ENCODE peak calls at places on chromosomes 6 and 20, in eight cellular contexts. One of them, this sample, is unnamed.

GRCh38 chr6:77467038-77467437 is 3.7 kb upstream of the HTR1B start:
- DNase-seq in heart left ventricle: no peak
- DNase-seq in RWPE2: no peak
- DNase-seq in mammary epithelial cell: peak
- DNase-seq in DND-41: no peak
- DNase-seq in PC-9: no peak
- DNase-seq in brain microvascular endothelial cell: no peak
- DNase-seq in gastrocnemius medialis: no peak
- DNase-seq in this sample: no peak

GRCh38 chr6:13671742-13672141 is 39.9 kb downstream of the RANBP9 start:
- DNase-seq in mammary epithelial cell: no peak
- DNase-seq in brain microvascular endothelial cell: no peak
- DNase-seq in PC-9: no peak
- DNase-seq in RWPE2: no peak
- DNase-seq in gastrocnemius medialis: no peak
- DNase-seq in heart left ventricle: no peak
- DNase-seq in DND-41: no peak
- DNase-seq in this sample: no peak

GRCh38 chr20:9286501-9286900 is 217.6 kb downstream of the PLCB4 start:
- DNase-seq in gastrocnemius medialis: no peak
- DNase-seq in PC-9: no peak
- DNase-seq in RWPE2: no peak
- DNase-seq in mammary epithelial cell: no peak
- DNase-seq in heart left ventricle: no peak
- DNase-seq in DND-41: no peak
- DNase-seq in brain microvascular endothelial cell: peak
- DNase-seq in this sample: no peak

GRCh38 chr6:39903656-39904055 is 30.6 kb downstream of the MOCS1 start:
- DNase-seq in PC-9: no peak
- DNase-seq in brain microvascular endothelial cell: no peak
- DNase-seq in RWPE2: no peak
- DNase-seq in gastrocnemius medialis: no peak
- DNase-seq in DND-41: no peak
- DNase-seq in heart left ventricle: no peak
- DNase-seq in mammary epithelial cell: no peak
- DNase-seq in this sample: no peak

GRCh38 chr20:17822039-17822438 is 122.3 kb downstream of the BANF2 start:
- DNase-seq in PC-9: peak
- DNase-seq in DND-41: no peak
- DNase-seq in heart left ventricle: no peak
- DNase-seq in mammary epithelial cell: no peak
- DNase-seq in RWPE2: no peak
- DNase-seq in brain microvascular endothelial cell: peak
- DNase-seq in gastrocnemius medialis: no peak
- DNase-seq in this sample: no peak

GRCh38 chr6:17045581-17046322 is 56.1 kb upstream of the STMND1 start:
- DNase-seq in brain microvascular endothelial cell: peak
- DNase-seq in RWPE2: no peak
- DNase-seq in DND-41: no peak
- DNase-seq in mammary epithelial cell: no peak
- DNase-seq in gastrocnemius medialis: no peak
- DNase-seq in PC-9: no peak
- DNase-seq in heart left ventricle: no peak
- DNase-seq in this sample: no peak

GRCh38 chr6:81480139-81480538 is 272.3 kb downstream of the TENT5A start:
- DNase-seq in PC-9: peak
- DNase-seq in RWPE2: no peak
- DNase-seq in mammary epithelial cell: no peak
- DNase-seq in DND-41: no peak
- DNase-seq in gastrocnemius medialis: no peak
- DNase-seq in brain microvascular endothelial cell: peak
- DNase-seq in heart left ventricle: no peak
- DNase-seq in this sample: no peak

GRCh38 chr6:52183131-52183530 is 3.0 kb upstream of the IL17A start:
- DNase-seq in heart left ventricle: no peak
- DNase-seq in gastrocnemius medialis: no peak
- DNase-seq in DND-41: no peak
- DNase-seq in PC-9: no peak
- DNase-seq in mammary epithelial cell: no peak
- DNase-seq in RWPE2: no peak
- DNase-seq in brain microvascular endothelial cell: no peak
- DNase-seq in this sample: no peak

GRCh38 chr6:81241717-81242116 is 510.8 kb downstream of the TENT5A start:
- DNase-seq in gastrocnemius medialis: no peak
- DNase-seq in brain microvascular endothelial cell: no peak
- DNase-seq in heart left ventricle: no peak
- DNase-seq in RWPE2: no peak
- DNase-seq in mammary epithelial cell: peak
- DNase-seq in DND-41: no peak
- DNase-seq in PC-9: no peak
- DNase-seq in this sample: no peak

GRCh38 chr6:74834967-74835366 is 370.9 kb downstream of the COL12A1 start:
- DNase-seq in brain microvascular endothelial cell: no peak
- DNase-seq in gastrocnemius medialis: no peak
- DNase-seq in mammary epithelial cell: no peak
- DNase-seq in DND-41: no peak
- DNase-seq in RWPE2: no peak
- DNase-seq in heart left ventricle: no peak
- DNase-seq in PC-9: no peak
- DNase-seq in this sample: no peak

GRCh38 chr20:10619427-10619826 is 54.4 kb downstream of the JAG1 start:
- DNase-seq in gastrocnemius medialis: no peak
- DNase-seq in mammary epithelial cell: peak
- DNase-seq in heart left ventricle: no peak
- DNase-seq in PC-9: peak
- DNase-seq in brain microvascular endothelial cell: peak
- DNase-seq in RWPE2: no peak
- DNase-seq in DND-41: no peak
- DNase-seq in this sample: no peak

GRCh38 chr20:43925215-43925614 is 10.6 kb downstream of the TOX2 start:
- DNase-seq in gastrocnemius medialis: no peak
- DNase-seq in brain microvascular endothelial cell: no peak
- DNase-seq in PC-9: no peak
- DNase-seq in heart left ventricle: no peak
- DNase-seq in RWPE2: peak
- DNase-seq in mammary epithelial cell: no peak
- DNase-seq in DND-41: no peak
- DNase-seq in this sample: no peak

GRCh38 chr6:71038966-71039365 is 82.1 kb upstream of the B3GAT2 start:
- DNase-seq in heart left ventricle: no peak
- DNase-seq in PC-9: no peak
- DNase-seq in gastrocnemius medialis: no peak
- DNase-seq in DND-41: no peak
- DNase-seq in mammary epithelial cell: no peak
- DNase-seq in RWPE2: no peak
- DNase-seq in brain microvascular endothelial cell: no peak
- DNase-seq in this sample: no peak

GRCh38 chr20:38692436-38693411 is 31.6 kb upstream of the SLC32A1 start:
- DNase-seq in brain microvascular endothelial cell: peak
- DNase-seq in gastrocnemius medialis: no peak
- DNase-seq in DND-41: peak
- DNase-seq in mammary epithelial cell: peak
- DNase-seq in RWPE2: peak
- DNase-seq in PC-9: peak
- DNase-seq in heart left ventricle: peak
- DNase-seq in this sample: no peak

GRCh38 chr6:155194399-155194798 is 69.4 kb upstream of the CLDN20 start:
- DNase-seq in RWPE2: no peak
- DNase-seq in gastrocnemius medialis: no peak
- DNase-seq in DND-41: no peak
- DNase-seq in PC-9: peak
- DNase-seq in mammary epithelial cell: no peak
- DNase-seq in heart left ventricle: no peak
- DNase-seq in brain microvascular endothelial cell: no peak
- DNase-seq in this sample: no peak

GRCh38 chr20:21225215-21225947 is 77.8 kb upstream of the XRN2 start:
- DNase-seq in PC-9: no peak
- DNase-seq in gastrocnemius medialis: no peak
- DNase-seq in DND-41: no peak
- DNase-seq in heart left ventricle: no peak
- DNase-seq in mammary epithelial cell: no peak
- DNase-seq in RWPE2: no peak
- DNase-seq in brain microvascular endothelial cell: no peak
- DNase-seq in this sample: no peak

GRCh38 chr6:135423649-135424128 is 73.9 kb downstream of the AHI1 start:
- DNase-seq in brain microvascular endothelial cell: peak
- DNase-seq in heart left ventricle: no peak
- DNase-seq in mammary epithelial cell: peak
- DNase-seq in RWPE2: no peak
- DNase-seq in gastrocnemius medialis: no peak
- DNase-seq in PC-9: peak
- DNase-seq in DND-41: peak
- DNase-seq in this sample: no peak

DNA sequence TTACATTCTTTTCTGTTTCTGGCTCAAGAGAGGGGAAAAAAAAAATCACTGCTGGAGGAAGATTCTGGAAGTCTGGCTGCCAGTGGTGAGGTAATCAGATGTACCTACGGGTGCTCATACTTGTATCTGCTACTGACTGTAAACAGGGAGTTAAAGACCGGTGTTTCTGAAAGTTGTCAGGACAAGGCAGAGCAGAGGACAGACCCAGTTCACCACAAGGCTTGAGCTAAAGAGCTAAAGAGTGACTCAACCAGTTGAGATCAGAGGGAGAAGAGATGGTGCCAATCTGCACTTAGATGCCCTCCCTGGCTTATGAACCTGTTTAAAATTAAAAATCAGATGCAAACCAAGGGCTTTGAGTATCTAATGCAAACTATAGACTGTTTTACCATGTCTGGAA is 55.4 kb downstream of the CEP162 start:
- DNase-seq in mammary epithelial cell: no peak
- DNase-seq in brain microvascular endothelial cell: no peak
- DNase-seq in DND-41: no peak
- DNase-seq in PC-9: no peak
- DNase-seq in gastrocnemius medialis: no peak
- DNase-seq in heart left ventricle: no peak
- DNase-seq in RWPE2: no peak
- DNase-seq in this sample: no peak
- H3K27ac ChIP-seq in mammary epithelial cell: no peak
- H3K27ac ChIP-seq in brain microvascular endothelial cell: no peak
- H3K27ac ChIP-seq in DND-41: no peak
- H3K27ac ChIP-seq in PC-9: no peak
- H3K27ac ChIP-seq in gastrocnemius medialis: no peak
- H3K27ac ChIP-seq in heart left ventricle: no peak
- H3K27ac ChIP-seq in RWPE2: no peak
- H3K27ac ChIP-seq in this sample: no peak

DNA sequence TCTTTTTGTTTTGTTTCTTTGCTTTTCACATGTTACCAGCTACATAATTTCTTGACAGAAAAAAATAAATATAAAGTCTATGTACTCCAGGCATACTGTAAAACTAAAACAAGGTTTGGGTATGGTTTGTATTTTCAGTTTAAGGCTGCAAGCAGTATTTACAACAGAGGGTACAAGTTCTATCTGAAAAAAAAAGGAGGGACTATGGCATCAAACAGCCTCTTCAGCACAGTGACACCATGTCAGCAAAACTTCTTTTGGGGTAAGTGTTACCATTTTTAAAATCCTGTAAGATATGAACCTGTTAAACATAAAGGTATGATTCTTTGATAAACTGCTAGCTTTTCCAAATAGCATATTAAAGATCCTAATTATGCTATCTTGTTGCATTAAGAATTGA is 393 bp downstream of the RUNX2 start:
- DNase-seq in brain microvascular endothelial cell: no peak
- DNase-seq in DND-41: no peak
- DNase-seq in RWPE2: no peak
- DNase-seq in gastrocnemius medialis: no peak
- DNase-seq in mammary epithelial cell: no peak
- DNase-seq in PC-9: no peak
- DNase-seq in heart left ventricle: no peak
- DNase-seq in this sample: no peak
- H3K27ac ChIP-seq in brain microvascular endothelial cell: no peak
- H3K27ac ChIP-seq in DND-41: peak
- H3K27ac ChIP-seq in RWPE2: no peak
- H3K27ac ChIP-seq in gastrocnemius medialis: no peak
- H3K27ac ChIP-seq in mammary epithelial cell: no peak
- H3K27ac ChIP-seq in PC-9: no peak
- H3K27ac ChIP-seq in heart left ventricle: no peak
- H3K27ac ChIP-seq in this sample: no peak

GRCh38 chr6:117908246-117909107 is 1.4 kb downstream of the SLC35F1 start:
- DNase-seq in PC-9: no peak
- DNase-seq in mammary epithelial cell: no peak
- DNase-seq in RWPE2: no peak
- DNase-seq in DND-41: no peak
- DNase-seq in gastrocnemius medialis: no peak
- DNase-seq in brain microvascular endothelial cell: no peak
- DNase-seq in heart left ventricle: no peak
- DNase-seq in this sample: no peak
- H3K27ac ChIP-seq in PC-9: no peak
- H3K27ac ChIP-seq in mammary epithelial cell: no peak
- H3K27ac ChIP-seq in RWPE2: no peak
- H3K27ac ChIP-seq in DND-41: no peak
- H3K27ac ChIP-seq in gastrocnemius medialis: no peak
- H3K27ac ChIP-seq in brain microvascular endothelial cell: no peak
- H3K27ac ChIP-seq in heart left ventricle: no peak
- H3K27ac ChIP-seq in this sample: no peak

GRCh38 chr6:41059569-41059968 is 6.6 kb downstream of the APOBEC2 start:
- DNase-seq in gastrocnemius medialis: peak
- DNase-seq in DND-41: no peak
- DNase-seq in heart left ventricle: no peak
- DNase-seq in RWPE2: no peak
- DNase-seq in PC-9: no peak
- DNase-seq in brain microvascular endothelial cell: peak
- DNase-seq in mammary epithelial cell: no peak
- DNase-seq in this sample: no peak

GRCh38 chr6:41063884-41064285 is 8.3 kb downstream of the OARD1 start:
- DNase-seq in DND-41: no peak
- DNase-seq in mammary epithelial cell: no peak
- DNase-seq in PC-9: no peak
- DNase-seq in RWPE2: no peak
- DNase-seq in gastrocnemius medialis: peak
- DNase-seq in heart left ventricle: no peak
- DNase-seq in brain microvascular endothelial cell: no peak
- DNase-seq in this sample: no peak

GRCh38 chr6:41058783-41059181 is 5.8 kb downstream of the APOBEC2 start:
- DNase-seq in RWPE2: no peak
- DNase-seq in DND-41: no peak
- DNase-seq in PC-9: no peak
- DNase-seq in mammary epithelial cell: no peak
- DNase-seq in gastrocnemius medialis: peak
- DNase-seq in heart left ventricle: no peak
- DNase-seq in brain microvascular endothelial cell: no peak
- DNase-seq in this sample: no peak

GRCh38 chr6:41062056-41062455 is 9.1 kb downstream of the APOBEC2 start:
- DNase-seq in gastrocnemius medialis: no peak
- DNase-seq in brain microvascular endothelial cell: no peak
- DNase-seq in mammary epithelial cell: no peak
- DNase-seq in DND-41: no peak
- DNase-seq in heart left ventricle: no peak
- DNase-seq in RWPE2: no peak
- DNase-seq in PC-9: no peak
- DNase-seq in this sample: no peak

DNA sequence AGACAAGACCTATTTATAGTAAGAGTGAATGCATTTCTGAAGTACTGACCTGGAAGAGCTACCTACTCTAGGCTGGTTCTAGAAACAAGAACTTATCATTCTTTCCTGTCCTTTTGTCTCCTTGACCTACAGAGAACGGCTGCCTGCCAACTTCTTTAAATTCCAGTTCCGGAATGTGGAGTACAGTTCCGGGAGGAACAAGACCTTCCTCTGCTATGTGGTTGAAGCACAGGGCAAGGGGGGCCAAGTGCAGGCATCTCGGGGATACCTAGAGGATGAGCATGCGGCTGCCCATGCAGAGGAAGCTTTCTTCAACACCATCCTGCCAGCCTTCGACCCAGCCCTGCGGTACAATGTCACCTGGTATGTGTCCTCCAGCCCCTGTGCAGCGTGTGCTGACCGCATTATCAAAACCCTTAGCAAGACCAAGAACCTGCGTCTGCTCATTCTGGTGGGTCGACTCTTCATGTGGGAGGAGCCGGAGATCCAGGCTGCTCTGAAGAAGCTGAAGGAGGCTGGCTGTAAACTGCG is 8.3 kb downstream of the APOBEC2 start:
- DNase-seq in brain microvascular endothelial cell: no peak
- DNase-seq in PC-9: no peak
- DNase-seq in DND-41: no peak
- DNase-seq in mammary epithelial cell: no peak
- DNase-seq in heart left ventricle: no peak
- DNase-seq in RWPE2: no peak
- DNase-seq in gastrocnemius medialis: no peak
- DNase-seq in this sample: no peak
- H3K27ac ChIP-seq in brain microvascular endothelial cell: no peak
- H3K27ac ChIP-seq in PC-9: no peak
- H3K27ac ChIP-seq in DND-41: no peak
- H3K27ac ChIP-seq in mammary epithelial cell: no peak
- H3K27ac ChIP-seq in heart left ventricle: peak
- H3K27ac ChIP-seq in RWPE2: no peak
- H3K27ac ChIP-seq in gastrocnemius medialis: peak
- H3K27ac ChIP-seq in this sample: no peak

This sample was measured in ascending aorta.